ENCODE peak calls at places on chromosomes 7 and 10, in nine cellular contexts. One of them, this sample, is unnamed.

GRCh38 chr10:125158528-125159485 is 1.6 kb downstream of the CTBP2 start:
- DNase-seq in SK-N-SH: peak
- DNase-seq in fibroblast of mammary gland: peak
- DNase-seq in esophagus squamous epithelium: no peak
- DNase-seq in GM23338: no peak
- DNase-seq in ovary: peak
- DNase-seq in thyroid gland: peak
- DNase-seq in mesothelial cell of epicardium: peak
- DNase-seq in endodermal cell: peak
- DNase-seq in this sample: peak

GRCh38 chr10:49599546-49599945 is 10.6 kb upstream of the SLC18A3 start:
- DNase-seq in ovary: no peak
- DNase-seq in thyroid gland: no peak
- DNase-seq in GM23338: no peak
- DNase-seq in mesothelial cell of epicardium: no peak
- DNase-seq in SK-N-SH: no peak
- DNase-seq in endodermal cell: no peak
- DNase-seq in esophagus squamous epithelium: no peak
- DNase-seq in fibroblast of mammary gland: no peak
- DNase-seq in this sample: no peak

GRCh38 chr10:111037868-111038267 is 39.0 kb upstream of the ADRA2A start:
- DNase-seq in thyroid gland: no peak
- DNase-seq in GM23338: peak
- DNase-seq in fibroblast of mammary gland: peak
- DNase-seq in esophagus squamous epithelium: no peak
- DNase-seq in endodermal cell: no peak
- DNase-seq in mesothelial cell of epicardium: no peak
- DNase-seq in ovary: no peak
- DNase-seq in SK-N-SH: no peak
- DNase-seq in this sample: no peak

GRCh38 chr7:157411580-157411979 is 74.8 kb downstream of the DNAJB6 start:
- DNase-seq in esophagus squamous epithelium: no peak
- DNase-seq in fibroblast of mammary gland: no peak
- DNase-seq in ovary: no peak
- DNase-seq in GM23338: peak
- DNase-seq in thyroid gland: no peak
- DNase-seq in SK-N-SH: peak
- DNase-seq in endodermal cell: peak
- DNase-seq in mesothelial cell of epicardium: no peak
- DNase-seq in this sample: no peak

GRCh38 chr10:127228195-127228785 is 31.9 kb upstream of the INSYN2A start:
- DNase-seq in mesothelial cell of epicardium: no peak
- DNase-seq in fibroblast of mammary gland: peak
- DNase-seq in SK-N-SH: no peak
- DNase-seq in GM23338: no peak
- DNase-seq in esophagus squamous epithelium: no peak
- DNase-seq in endodermal cell: no peak
- DNase-seq in thyroid gland: no peak
- DNase-seq in ovary: peak
- DNase-seq in this sample: no peak

GRCh38 chr10:112773783-112774182 is 176.3 kb upstream of the TCF7L2 start:
- DNase-seq in mesothelial cell of epicardium: no peak
- DNase-seq in ovary: no peak
- DNase-seq in endodermal cell: no peak
- DNase-seq in SK-N-SH: no peak
- DNase-seq in esophagus squamous epithelium: no peak
- DNase-seq in thyroid gland: no peak
- DNase-seq in fibroblast of mammary gland: no peak
- DNase-seq in GM23338: no peak
- DNase-seq in this sample: no peak

GRCh38 chr7:88111136-88111748 is 108.6 kb downstream of the SRI start:
- DNase-seq in mesothelial cell of epicardium: no peak
- DNase-seq in fibroblast of mammary gland: peak
- DNase-seq in thyroid gland: no peak
- DNase-seq in esophagus squamous epithelium: no peak
- DNase-seq in ovary: no peak
- DNase-seq in endodermal cell: no peak
- DNase-seq in SK-N-SH: peak
- DNase-seq in GM23338: peak
- DNase-seq in this sample: no peak

GRCh38 chr7:23020742-23021401 is 6.9 kb upstream of the HYCC1 start:
- DNase-seq in fibroblast of mammary gland: peak
- DNase-seq in mesothelial cell of epicardium: no peak
- DNase-seq in esophagus squamous epithelium: no peak
- DNase-seq in GM23338: no peak
- DNase-seq in thyroid gland: no peak
- DNase-seq in ovary: no peak
- DNase-seq in endodermal cell: no peak
- DNase-seq in SK-N-SH: no peak
- DNase-seq in this sample: peak

GRCh38 chr10:88108115-88108610 is 244.7 kb downstream of the PTEN start:
- DNase-seq in ovary: no peak
- DNase-seq in GM23338: no peak
- DNase-seq in endodermal cell: no peak
- DNase-seq in fibroblast of mammary gland: no peak
- DNase-seq in thyroid gland: no peak
- DNase-seq in SK-N-SH: no peak
- DNase-seq in esophagus squamous epithelium: no peak
- DNase-seq in mesothelial cell of epicardium: no peak
- DNase-seq in this sample: peak
- TF ChIP-seq CTCF in ovary: no peak
- TF ChIP-seq CTCF in GM23338: peak
- TF ChIP-seq CTCF in endodermal cell: no peak
- TF ChIP-seq CTCF in fibroblast of mammary gland: no peak
- TF ChIP-seq CTCF in thyroid gland: no peak
- TF ChIP-seq CTCF in SK-N-SH: no peak
- TF ChIP-seq CTCF in esophagus squamous epithelium: no peak
- TF ChIP-seq CTCF in mesothelial cell of epicardium: no peak
- TF ChIP-seq CTCF in this sample: no peak

DNA sequence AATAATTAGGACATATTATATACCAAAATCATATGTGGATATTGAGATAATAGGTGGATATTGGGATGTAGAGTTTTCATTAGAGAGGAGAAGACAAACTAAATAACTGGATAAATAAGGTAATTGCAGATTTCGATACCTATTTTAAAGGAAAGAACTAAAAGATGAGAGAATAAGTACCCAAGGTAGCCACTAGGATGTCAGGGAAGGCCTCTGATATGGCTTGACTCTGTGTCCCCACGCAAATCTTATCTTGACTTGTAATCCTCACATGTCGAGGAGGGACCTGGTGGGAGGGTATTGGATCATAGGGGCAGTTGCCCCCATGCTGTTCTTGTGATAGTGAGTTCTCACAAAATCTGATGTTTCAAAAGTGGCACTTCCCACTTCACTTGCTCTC is 44.7 kb upstream of the TMEM229A start:
- DNase-seq in SK-N-SH: no peak
- DNase-seq in endodermal cell: no peak
- DNase-seq in ovary: no peak
- DNase-seq in thyroid gland: no peak
- DNase-seq in esophagus squamous epithelium: no peak
- DNase-seq in GM23338: peak
- DNase-seq in mesothelial cell of epicardium: no peak
- DNase-seq in fibroblast of mammary gland: no peak
- DNase-seq in this sample: no peak
- TF ChIP-seq CTCF in SK-N-SH: no peak
- TF ChIP-seq CTCF in endodermal cell: peak
- TF ChIP-seq CTCF in ovary: no peak
- TF ChIP-seq CTCF in thyroid gland: no peak
- TF ChIP-seq CTCF in esophagus squamous epithelium: no peak
- TF ChIP-seq CTCF in GM23338: no peak
- TF ChIP-seq CTCF in mesothelial cell of epicardium: peak
- TF ChIP-seq CTCF in fibroblast of mammary gland: no peak
- TF ChIP-seq CTCF in this sample: no peak

GRCh38 chr10:80567292-80567691 is 29.6 kb downstream of the SH2D4B start:
- DNase-seq in fibroblast of mammary gland: no peak
- DNase-seq in GM23338: no peak
- DNase-seq in esophagus squamous epithelium: no peak
- DNase-seq in endodermal cell: no peak
- DNase-seq in SK-N-SH: no peak
- DNase-seq in ovary: no peak
- DNase-seq in mesothelial cell of epicardium: no peak
- DNase-seq in thyroid gland: no peak
- DNase-seq in this sample: no peak
- TF ChIP-seq CTCF in fibroblast of mammary gland: no peak
- TF ChIP-seq CTCF in GM23338: peak
- TF ChIP-seq CTCF in esophagus squamous epithelium: no peak
- TF ChIP-seq CTCF in endodermal cell: peak
- TF ChIP-seq CTCF in SK-N-SH: no peak
- TF ChIP-seq CTCF in ovary: no peak
- TF ChIP-seq CTCF in mesothelial cell of epicardium: peak
- TF ChIP-seq CTCF in thyroid gland: no peak
- TF ChIP-seq CTCF in this sample: no peak

DNA sequence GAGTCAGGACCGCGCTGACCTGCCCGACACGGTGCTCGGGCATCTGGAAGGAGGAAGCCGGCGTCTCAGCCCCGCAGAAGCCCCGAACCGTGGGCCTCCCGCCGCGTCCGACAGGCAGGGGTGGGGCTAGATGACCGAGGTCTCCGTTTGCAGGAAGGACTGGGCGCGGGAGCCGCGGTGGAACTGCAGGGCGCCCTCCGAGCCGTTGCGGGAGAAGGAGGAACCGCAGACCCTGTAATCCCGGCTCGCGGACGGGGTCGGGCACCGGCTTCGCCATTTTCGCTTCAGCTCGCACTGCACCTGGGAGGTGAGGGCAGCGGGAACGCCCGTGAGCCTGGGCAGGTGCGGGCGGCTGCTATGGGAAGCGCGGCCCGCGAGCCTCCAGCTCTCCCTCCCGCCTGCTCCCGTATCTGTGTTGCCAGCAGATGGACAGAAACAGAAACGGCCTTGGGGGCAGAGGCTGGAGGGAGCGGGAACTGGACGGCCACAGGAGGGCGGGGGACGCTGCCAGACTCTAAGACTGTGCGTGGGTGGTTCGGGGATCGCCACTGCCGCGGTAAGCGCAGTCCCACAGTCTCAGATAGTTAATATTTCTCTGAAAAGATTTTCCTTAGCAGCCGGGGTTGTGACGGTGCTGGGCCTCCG is 114.1 kb downstream of the VIPR2 start:
- DNase-seq in SK-N-SH: peak
- DNase-seq in GM23338: peak
- DNase-seq in fibroblast of mammary gland: peak
- DNase-seq in thyroid gland: peak
- DNase-seq in endodermal cell: peak
- DNase-seq in esophagus squamous epithelium: no peak
- DNase-seq in ovary: peak
- DNase-seq in mesothelial cell of epicardium: peak
- DNase-seq in this sample: peak
- TF ChIP-seq CTCF in SK-N-SH: no peak
- TF ChIP-seq CTCF in GM23338: peak
- TF ChIP-seq CTCF in fibroblast of mammary gland: no peak
- TF ChIP-seq CTCF in thyroid gland: no peak
- TF ChIP-seq CTCF in endodermal cell: peak
- TF ChIP-seq CTCF in esophagus squamous epithelium: no peak
- TF ChIP-seq CTCF in ovary: peak
- TF ChIP-seq CTCF in mesothelial cell of epicardium: peak
- TF ChIP-seq CTCF in this sample: peak

This sample was measured in heart right ventricle.